ENCODE peak calls at places on chromosome 2, in nine cellular contexts. L is mucosa of descending colon; I is heart left ventricle; B is astrocyte of the spinal cord; Q is HCT116; M is cardiac fibroblast; P is tibial nerve; F is CD8-positive, alpha-beta T cell; Z is brain microvascular endothelial cell. O is an unnamed sample.
A peak's percentile ranks its signal among the peaks of the same experiment; 100 is the strongest.

GRCh38 chr2:19031642-19032041 is 326.8 kb downstream of the OSR1 start:
- DNase-seq in L (no peak), I (no peak), B (peak; percentile 8), Q (no peak), M (peak; percentile 16), P (no peak), F (no peak), Z (no peak), O (no peak)

GRCh38 chr2:69572640-69573039 is 70.9 kb downstream of the AAK1 start:
- DNase-seq in L (no peak), I (no peak), B (peak; percentile 60), Q (no peak), M (peak; percentile 50), P (no peak), F (no peak), Z (peak; percentile 60), O (peak; percentile 49)

GRCh38 chr2:40220177-40220925 is 231.5 kb downstream of the SLC8A1 start:
- DNase-seq in L (no peak), I (peak; percentile 53), B (peak; percentile 49), Q (no peak), M (peak; percentile 88), P (no peak), F (no peak), Z (no peak), O (peak; percentile 13)

GRCh38 chr2:67394734-67395133 is 2.4 kb upstream of the ETAA1 start:
- DNase-seq in L (no peak), I (no peak), B (peak; percentile 44), Q (no peak), M (peak; percentile 79), P (no peak), F (no peak), Z (peak; percentile 31), O (peak; percentile 51)

GRCh38 chr2:160253440-160254296 is 53.6 kb upstream of the ITGB6 start:
- DNase-seq in L (no peak), I (no peak), B (peak; percentile 74), Q (no peak), M (no peak), P (no peak), F (no peak), Z (peak; percentile 48), O (peak; percentile 59)

GRCh38 chr2:200396726-200397348 is 90.3 kb downstream of the SPATS2L start:
- DNase-seq in L (no peak), I (no peak), B (peak; percentile 56), Q (no peak), M (peak; percentile 61), P (no peak), F (no peak), Z (no peak), O (peak; percentile 63)

GRCh38 chr2:39871291-39871761 is 92.3 kb upstream of the THUMPD2 start:
- DNase-seq in L (no peak), I (no peak), B (peak; percentile 94), Q (no peak), M (peak; percentile 78), P (no peak), F (no peak), Z (peak; percentile 75), O (peak; percentile 30)

GRCh38 chr2:31318360-31319336 is 84.7 kb downstream of the EHD3 start:
- DNase-seq in L (peak; percentile 65), I (peak; percentile 45), B (peak; percentile 91), Q (no peak), M (peak; percentile 84), P (no peak), F (peak; percentile 13), Z (peak; percentile 92), O (peak; percentile 97)

GRCh38 chr2:43051316-43051715 is 175.1 kb downstream of the ZFP36L2 start:
- DNase-seq in L (peak; percentile 61), I (no peak), B (peak; percentile 45), Q (peak; percentile 26), M (peak; percentile 78), P (no peak), F (peak; percentile 22), Z (peak; percentile 73), O (peak; percentile 61)

GRCh38 chr2:36812196-36812595 is 115.7 kb downstream of the VIT start:
- DNase-seq in L (no peak), I (no peak), B (no peak), Q (peak; percentile 22), M (no peak), P (no peak), F (no peak), Z (no peak), O (no peak)

GRCh38 chr2:17747684-17748452 is 5.7 kb downstream of the SMC6 start:
- DNase-seq in L (no peak), I (no peak), B (peak; percentile 43), Q (no peak), M (peak; percentile 38), P (no peak), F (no peak), Z (no peak), O (no peak)

GRCh38 chr2:38033651-38034050 is 42.3 kb downstream of the CYP1B1 start:
- DNase-seq in L (no peak), I (no peak), B (no peak), Q (no peak), M (no peak), P (no peak), F (no peak), Z (no peak), O (peak; percentile 43)

GRCh38 chr2:128437181-128437520 is 118.5 kb upstream of the HS6ST1 start:
- DNase-seq in L (no peak), I (no peak), B (no peak), Q (no peak), M (no peak), P (no peak), F (no peak), Z (no peak), O (no peak)

GRCh38 chr2:215638687-215639086 is 202.8 kb upstream of the FN1 start:
- DNase-seq in L (no peak), I (no peak), B (no peak), Q (no peak), M (no peak), P (no peak), F (no peak), Z (no peak), O (no peak)

GRCh38 chr2:168571061-168571460 is 115.0 kb downstream of the CERS6 start:
- DNase-seq in L (no peak), I (no peak), B (peak; percentile 33), Q (no peak), M (peak; percentile 46), P (no peak), F (no peak), Z (no peak), O (peak; percentile 50)

DNA sequence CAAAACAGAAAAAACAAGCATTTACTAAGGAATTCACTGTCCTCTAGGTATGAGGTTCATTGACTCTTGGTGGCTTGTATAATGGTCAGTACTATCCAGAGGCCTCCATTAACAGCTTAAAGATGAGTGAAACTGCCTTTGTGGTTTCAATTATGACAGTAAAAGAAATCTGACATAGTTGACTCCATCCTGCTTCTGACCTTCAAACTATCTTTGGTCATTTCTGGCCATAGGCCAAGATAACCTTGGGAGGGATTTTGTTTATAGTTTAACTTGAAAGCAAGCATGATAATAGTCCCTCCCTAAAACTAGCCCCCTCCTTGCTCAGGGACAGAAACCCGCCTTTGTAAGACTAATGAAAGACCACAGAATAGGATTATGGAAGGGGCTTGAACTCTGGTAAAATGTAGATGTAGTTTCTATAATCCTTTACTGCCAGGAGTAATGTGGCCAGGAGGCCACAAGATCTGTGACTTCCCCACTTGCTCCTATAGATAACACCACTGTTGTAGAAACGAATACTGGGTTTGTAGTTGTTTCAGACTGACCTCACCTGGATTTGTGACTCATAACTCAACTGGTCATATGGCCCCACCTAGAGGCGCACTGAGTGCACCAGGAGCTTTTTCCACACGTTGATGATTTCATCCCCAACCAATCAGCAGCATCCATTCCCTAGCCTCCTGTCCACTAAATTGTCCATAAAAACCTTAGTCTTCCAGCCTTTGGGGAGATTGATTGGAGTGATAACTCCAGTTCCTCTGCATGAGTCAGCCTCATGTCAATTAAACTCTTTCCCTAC is 8.6 kb upstream of the PLEKHM3 start:
- DNase-seq in L (no peak), I (no peak), B (peak; percentile 37), Q (peak; percentile 68), M (peak; percentile 54), P (no peak), F (peak; percentile 4), Z (no peak), O (peak; percentile 68)
- TF ChIP-seq CTCF in L (no peak), I (peak; percentile 51), B (peak; percentile 31), Q (peak; percentile 75), M (no peak), P (no peak), F (peak; percentile 41), Z (peak; percentile 44), O (peak; percentile 43)

GRCh38 chr2:174059875-174060226 is 94.7 kb upstream of the SP3 start:
- DNase-seq in L (no peak), I (no peak), B (peak; percentile 33), Q (no peak), M (peak; percentile 41), P (no peak), F (no peak), Z (peak; percentile 53), O (peak; percentile 46)
- H3K4me3 ChIP-seq in L (no peak overlapping the region), I (no peak overlapping the region), B (no peak overlapping the region), Q (no peak overlapping the region), M (no peak overlapping the region), P (no peak overlapping the region), F (no peak overlapping the region), Z (no peak overlapping the region), O (no peak overlapping the region)

DNA sequence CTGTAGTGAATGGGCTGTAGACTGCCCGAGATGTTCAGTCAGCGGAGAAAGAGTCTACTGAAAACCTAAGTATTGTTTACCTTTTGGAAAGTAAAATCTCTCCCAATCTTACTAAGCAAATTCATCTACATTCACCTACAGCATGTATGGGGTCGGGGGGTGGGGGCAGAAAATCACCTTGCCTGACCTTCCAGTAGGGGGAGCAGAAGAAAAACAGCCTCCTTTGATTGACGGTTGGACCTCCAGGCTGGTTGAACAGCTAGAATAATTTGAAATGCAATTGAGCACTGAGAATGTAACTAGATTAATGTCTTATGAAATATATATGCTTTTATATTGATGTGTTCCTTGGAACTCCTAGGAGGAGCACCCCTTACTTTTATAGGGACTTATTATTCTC is 10.0 kb downstream of the LRATD1 start:
- DNase-seq in L (no peak), I (no peak), B (no peak), Q (no peak), M (no peak), P (no peak), F (no peak), Z (no peak), O (no peak)
- TF ChIP-seq CTCF in L (no peak), I (no peak), B (peak; percentile 8), Q (no peak), M (no peak), P (no peak), F (no peak), Z (no peak), O (no peak)

GRCh38 chr2:176763111-176763510 is 449.5 kb upstream of the HNRNPA3 start:
- DNase-seq in L (no peak), I (no peak), B (no peak), Q (no peak), M (no peak), P (no peak), F (no peak), Z (no peak), O (no peak)

GRCh38 chr2:176768185-176768584 is 444.4 kb upstream of the HNRNPA3 start:
- DNase-seq in L (peak; percentile 51), I (no peak), B (no peak), Q (no peak), M (no peak), P (no peak), F (no peak), Z (no peak), O (no peak)

GRCh38 chr2:176769021-176769420 is 443.6 kb upstream of the HNRNPA3 start:
- DNase-seq in L (no peak), I (no peak), B (no peak), Q (no peak), M (no peak), P (no peak), F (no peak), Z (no peak), O (no peak)

GRCh38 chr2:176766005-176766404 is 446.6 kb upstream of the HNRNPA3 start:
- DNase-seq in L (no peak), I (no peak), B (no peak), Q (no peak), M (no peak), P (no peak), F (no peak), Z (no peak), O (no peak)

GRCh38 chr2:176763871-176764404 is 448.7 kb upstream of the HNRNPA3 start:
- DNase-seq in L (no peak), I (no peak), B (no peak), Q (no peak), M (no peak), P (no peak), F (no peak), Z (no peak), O (no peak)
- H3K4me3 ChIP-seq in L (no peak overlapping the region), I (no peak overlapping the region), B (no peak overlapping the region), Q (no peak overlapping the region), M (no peak overlapping the region), P (no peak overlapping the region), F (no peak overlapping the region), Z (no peak overlapping the region), O (no peak overlapping the region)

O was measured in choroid plexus epithelial cell.